ENCODE peak calls at places on chromosomes 16 and 17, in ten cellular contexts. D is tibial nerve; H is PC-3; X is CD4-positive, alpha-beta T cell; U is cardiac fibroblast; J is ovary; T is AG04450; N is nephron progenitor cell; G is MCF 10A; K is pancreas. P is an unnamed sample.
A peak's percentile ranks its signal among the peaks of the same experiment; 100 is the strongest.

GRCh38 chr16:82456683-82457082 is 170.1 kb upstream of the CDH13 start:
- DNase-seq in N (peak; percentile 75), U (peak; percentile 54), J (no peak), D (peak; percentile 27), G (peak; percentile 74), K (peak; percentile 59), T (no peak), H (peak; percentile 55), X (no peak), P (peak; percentile 65)

GRCh38 chr16:53754938-53755910 is 51.3 kb downstream of the FTO start:
- DNase-seq in N (no peak), H (peak; percentile 67), U (peak; percentile 69), T (no peak), X (no peak), D (no peak), G (peak; percentile 96), J (peak; percentile 31), K (peak; percentile 80), P (no peak)

GRCh38 chr16:483351-484075 is 44.0 kb upstream of the CAPN15 start:
- DNase-seq in K (no peak), U (peak; percentile 19), X (no peak), H (no peak), G (no peak), T (no peak), D (no peak), N (no peak), J (no peak), P (no peak)

GRCh38 chr16:12925026-12925425 is 23.6 kb downstream of the SHISA9 start:
- DNase-seq in N (no peak), G (no peak), K (no peak), J (no peak), H (no peak), U (no peak), T (no peak), X (no peak), D (no peak), P (no peak)

GRCh38 chr16:64051826-64052225 is 1070.0 kb downstream of the CDH11 start:
- DNase-seq in D (no peak), J (no peak), K (no peak), U (peak; percentile 35), G (peak; percentile 42), X (no peak), H (peak; percentile 37), T (no peak), N (no peak), P (no peak)

GRCh38 chr16:80463303-80463702 is 77.5 kb upstream of the DYNLRB2 start:
- DNase-seq in X (no peak), N (peak; percentile 3), K (no peak), H (no peak), G (no peak), J (no peak), T (no peak), U (no peak), D (no peak), P (no peak)

GRCh38 chr16:53346-54236 is at the start of the genes POLR3K and SNRNP25:
- DNase-seq in G (peak; percentile 97), U (peak; percentile 99), D (peak; percentile 100), T (peak; percentile 96), X (peak; percentile 95), K (peak; percentile 99), H (peak; percentile 94), J (peak; percentile 98), N (peak; percentile 97), P (peak; percentile 97)

GRCh38 chr17:74114881-74115470 is 88.5 kb upstream of the RPL38 start:
- DNase-seq in N (no peak), X (no peak), H (no peak), U (no peak), K (no peak), D (no peak), T (no peak), J (no peak), G (no peak), P (no peak)

DNA sequence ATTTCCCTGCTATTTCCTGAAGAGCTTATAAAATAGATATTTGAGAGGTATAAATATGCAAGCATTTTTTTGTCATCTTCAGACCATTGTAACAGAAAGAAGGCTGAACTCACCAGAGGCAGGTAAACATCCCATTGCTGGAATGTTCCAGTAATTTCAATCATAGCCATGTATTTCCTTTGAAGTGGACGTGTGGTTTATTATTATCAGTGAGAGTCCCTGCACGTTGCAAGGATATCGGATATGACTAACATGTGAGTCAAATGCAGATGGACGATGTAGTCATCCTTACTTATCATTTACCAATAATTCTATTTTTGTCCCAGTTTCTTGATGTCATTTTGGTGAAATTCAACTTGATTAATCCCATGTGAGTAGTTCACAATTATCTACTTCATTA is 89.3 kb downstream of the VAT1L start:
- DNase-seq in T (peak; percentile 77), J (no peak), H (peak; percentile 30), X (no peak), D (no peak), K (no peak), G (peak; percentile 66), U (peak; percentile 49), N (no peak), P (no peak)
- TF ChIP-seq CTCF in T (no peak), J (no peak), H (no peak), X (no peak), D (no peak), K (no peak), G (no peak), U (no peak), N (no peak), P (no peak)

GRCh38 chr16:66026931-66027330 is 339.6 kb upstream of the CDH5 start:
- DNase-seq in K (no peak), J (no peak), X (no peak), H (no peak), G (no peak), D (no peak), N (no peak), T (no peak), U (no peak), P (no peak)

GRCh38 chr16:66028505-66029216 is 337.8 kb upstream of the CDH5 start:
- DNase-seq in D (peak; percentile 45), N (no peak), U (peak; percentile 77), T (peak; percentile 42), G (peak; percentile 3), K (no peak), J (no peak), X (no peak), H (peak; percentile 51), P (no peak)

GRCh38 chr16:66025751-66026150 is 340.7 kb upstream of the CDH5 start:
- DNase-seq in G (no peak), H (no peak), T (no peak), U (no peak), J (no peak), N (no peak), X (no peak), K (no peak), D (no peak), P (no peak)

GRCh38 chr16:66030036-66030435 is 336.5 kb upstream of the CDH5 start:
- DNase-seq in T (peak; percentile 61), K (no peak), X (no peak), D (no peak), N (no peak), G (no peak), H (no peak), J (peak; percentile 48), U (peak; percentile 80), P (no peak)

DNA sequence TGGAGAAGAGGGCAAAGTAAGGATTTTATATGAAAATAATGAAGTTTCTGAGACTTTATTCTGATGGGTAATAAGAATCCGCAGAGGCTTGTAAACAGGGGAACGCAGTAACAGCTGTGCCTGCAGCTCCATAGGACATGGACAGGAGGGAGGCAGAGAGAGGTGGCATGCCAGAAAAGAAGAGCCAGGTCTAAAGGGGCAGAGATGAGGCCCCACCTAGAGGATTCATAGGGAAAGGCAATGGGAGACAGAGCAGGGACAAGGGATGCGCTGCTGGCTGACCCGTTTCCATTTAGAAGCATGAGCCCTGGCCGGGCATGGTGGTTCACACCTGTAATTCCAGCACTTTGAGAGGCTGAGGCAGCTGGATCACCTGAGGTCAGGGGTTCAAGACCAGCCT is 340.3 kb upstream of the CDH5 start:
- DNase-seq in T (no peak), H (peak; percentile 50), N (peak; percentile 15), U (peak; percentile 43), X (no peak), J (no peak), K (no peak), G (peak; percentile 51), D (no peak), P (no peak)
- TF ChIP-seq CTCF in T (peak; percentile 41), H (peak; percentile 58), N (peak; percentile 38), U (peak; percentile 19), X (no peak), J (no peak), K (no peak), G (no peak), D (no peak), P (no peak)

GRCh38 chr16:74225278-74225677 is 71.3 kb upstream of the PSMD7 start:
- DNase-seq in U (peak; percentile 15), X (no peak), N (no peak), T (no peak), K (no peak), H (no peak), G (no peak), J (no peak), D (no peak), P (no peak)

GRCh38 chr16:74224828-74225227 is 71.8 kb upstream of the PSMD7 start:
- DNase-seq in H (peak; percentile 28), D (no peak), G (peak; percentile 13), U (peak; percentile 62), X (no peak), N (no peak), T (no peak), J (no peak), K (no peak), P (no peak)

GRCh38 chr16:74230126-74230525 is 66.5 kb upstream of the PSMD7 start:
- DNase-seq in U (no peak), H (no peak), D (no peak), G (no peak), K (no peak), J (no peak), T (no peak), N (no peak), X (no peak), P (no peak)

DNA sequence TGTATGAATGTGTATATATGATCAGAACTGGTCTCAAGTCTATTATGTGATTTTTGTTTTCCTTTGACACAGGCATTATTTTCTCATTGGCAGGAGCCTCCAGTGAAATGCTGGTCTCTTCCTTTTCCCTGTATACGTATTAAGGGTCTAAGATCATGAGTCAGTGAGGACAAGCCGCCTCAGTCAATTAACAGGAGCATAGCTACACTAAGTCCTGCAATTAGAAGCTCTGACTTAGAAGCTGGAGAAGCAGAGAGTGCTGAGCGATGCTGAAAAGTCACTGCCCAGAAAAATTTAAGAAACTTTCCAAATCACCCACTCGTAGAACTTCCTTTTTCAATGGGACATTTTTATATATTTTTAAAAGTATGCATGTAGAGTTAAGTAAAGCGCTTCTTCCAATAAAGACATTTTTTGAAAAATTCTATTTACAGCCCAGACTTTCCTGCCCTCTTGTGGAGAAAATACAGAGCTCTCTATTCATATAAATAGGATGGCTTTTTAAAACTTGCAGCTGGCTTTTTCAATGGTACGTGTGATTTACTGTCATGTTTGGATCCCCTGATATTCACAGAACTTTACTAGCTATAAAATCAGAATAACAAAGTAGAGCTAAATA is 70.1 kb upstream of the PSMD7 start:
- DNase-seq in G (peak; percentile 14), K (no peak), J (no peak), U (peak; percentile 32), X (no peak), T (no peak), N (no peak), H (peak; percentile 25), D (no peak), P (no peak)
- TF ChIP-seq CTCF in G (peak; percentile 54), K (no peak), J (no peak), U (peak; percentile 39), X (no peak), T (peak; percentile 63), N (peak; percentile 48), H (peak; percentile 53), D (peak; percentile 34), P (peak; percentile 43)

GRCh38 chr16:3021449-3022207 is 1.5 kb downstream of the TNFRSF12A start:
- DNase-seq in H (peak; percentile 90), J (peak; percentile 83), U (peak; percentile 85), X (peak; percentile 61), D (peak; percentile 66), K (peak; percentile 84), N (peak; percentile 90), T (peak; percentile 80), G (peak; percentile 98), P (peak; percentile 76)
- TF ChIP-seq CTCF in H (no peak), J (no peak), U (peak; percentile 36), X (peak; percentile 28), D (peak; percentile 17), K (peak; percentile 19), N (no peak), T (peak; percentile 52), G (peak; percentile 19), P (no peak)